ENCODE peak calls at places on chromosomes 2 and 18, in seven cellular contexts. One of them, this sample, is unnamed.

GRCh38 chr2:37616674-37616999 is 54.8 kb downstream of the CDC42EP3 start:
- DNase-seq in cardiac muscle cell: no peak
- DNase-seq in NT2/D1: no peak
- DNase-seq in transverse colon: no peak
- DNase-seq in lower lobe of right lung: no peak
- DNase-seq in colonic mucosa: no peak
- DNase-seq in prostate gland: no peak
- DNase-seq in this sample: no peak

GRCh38 chr18:76943542-76944339 is 121.4 kb downstream of the ZNF236 start:
- DNase-seq in cardiac muscle cell: no peak
- DNase-seq in NT2/D1: no peak
- DNase-seq in transverse colon: no peak
- DNase-seq in lower lobe of right lung: peak; percentile 83
- DNase-seq in colonic mucosa: no peak
- DNase-seq in prostate gland: peak; percentile 44
- DNase-seq in this sample: no peak

GRCh38 chr2:25168256-25169072 is at the start of gene POMC:
- DNase-seq in cardiac muscle cell: peak; percentile 73
- DNase-seq in NT2/D1: no peak
- DNase-seq in transverse colon: peak; percentile 13
- DNase-seq in lower lobe of right lung: peak; percentile 55
- DNase-seq in colonic mucosa: no peak
- DNase-seq in prostate gland: no peak
- DNase-seq in this sample: no peak

GRCh38 chr2:41598161-41598894 is 449.5 kb upstream of the PKDCC start:
- DNase-seq in cardiac muscle cell: no peak
- DNase-seq in NT2/D1: no peak
- DNase-seq in transverse colon: no peak
- DNase-seq in lower lobe of right lung: no peak
- DNase-seq in colonic mucosa: no peak
- DNase-seq in prostate gland: no peak
- DNase-seq in this sample: no peak

GRCh38 chr2:170887496-170888265 is 41.4 kb upstream of the GORASP2 start:
- DNase-seq in cardiac muscle cell: no peak
- DNase-seq in NT2/D1: no peak
- DNase-seq in transverse colon: no peak
- DNase-seq in lower lobe of right lung: no peak
- DNase-seq in colonic mucosa: no peak
- DNase-seq in prostate gland: no peak
- DNase-seq in this sample: no peak

GRCh38 chr18:22731398-22731797 is 201.7 kb upstream of the RBBP8 start:
- DNase-seq in cardiac muscle cell: no peak
- DNase-seq in NT2/D1: no peak
- DNase-seq in transverse colon: no peak
- DNase-seq in lower lobe of right lung: no peak
- DNase-seq in colonic mucosa: no peak
- DNase-seq in prostate gland: no peak
- DNase-seq in this sample: no peak

GRCh38 chr2:239831272-239831731 is 193.8 kb downstream of the NDUFA10 start:
- DNase-seq in cardiac muscle cell: no peak
- DNase-seq in NT2/D1: peak; percentile 63
- DNase-seq in transverse colon: no peak
- DNase-seq in lower lobe of right lung: no peak
- DNase-seq in colonic mucosa: peak; percentile 16
- DNase-seq in prostate gland: no peak
- DNase-seq in this sample: no peak

GRCh38 chr2:40287201-40287600 is 164.7 kb downstream of the SLC8A1 start:
- DNase-seq in cardiac muscle cell: no peak
- DNase-seq in NT2/D1: no peak
- DNase-seq in transverse colon: no peak
- DNase-seq in lower lobe of right lung: no peak
- DNase-seq in colonic mucosa: no peak
- DNase-seq in prostate gland: no peak
- DNase-seq in this sample: no peak

GRCh38 chr2:235206399-235206798 is 254.6 kb downstream of the SH3BP4 start:
- DNase-seq in cardiac muscle cell: no peak
- DNase-seq in NT2/D1: no peak
- DNase-seq in transverse colon: no peak
- DNase-seq in lower lobe of right lung: no peak
- DNase-seq in colonic mucosa: no peak
- DNase-seq in prostate gland: no peak
- DNase-seq in this sample: no peak

GRCh38 chr2:168002021-168002553 is 245.3 kb downstream of the STK39 start:
- DNase-seq in cardiac muscle cell: no peak
- DNase-seq in NT2/D1: no peak
- DNase-seq in transverse colon: no peak
- DNase-seq in lower lobe of right lung: no peak
- DNase-seq in colonic mucosa: no peak
- DNase-seq in prostate gland: no peak
- DNase-seq in this sample: no peak

GRCh38 chr2:237084444-237084843 is 1.2 kb upstream of the COPS8 start:
- DNase-seq in cardiac muscle cell: no peak
- DNase-seq in NT2/D1: no peak
- DNase-seq in transverse colon: no peak
- DNase-seq in lower lobe of right lung: no peak
- DNase-seq in colonic mucosa: no peak
- DNase-seq in prostate gland: no peak
- DNase-seq in this sample: no peak
- H3K4me3 ChIP-seq in cardiac muscle cell: peak overlapping the region; percentile 72
- H3K4me3 ChIP-seq in NT2/D1: no peak overlapping the region
- H3K4me3 ChIP-seq in transverse colon: no peak overlapping the region
- H3K4me3 ChIP-seq in lower lobe of right lung: no peak overlapping the region
- H3K4me3 ChIP-seq in colonic mucosa: no peak overlapping the region
- H3K4me3 ChIP-seq in prostate gland: no peak overlapping the region
- H3K4me3 ChIP-seq in this sample: peak overlapping the region; percentile 71

GRCh38 chr18:8794133-8794986 is 89.0 kb downstream of the MTCL1 start:
- DNase-seq in cardiac muscle cell: no peak
- DNase-seq in NT2/D1: no peak
- DNase-seq in transverse colon: peak; percentile 34
- DNase-seq in lower lobe of right lung: no peak
- DNase-seq in colonic mucosa: peak; percentile 48
- DNase-seq in prostate gland: no peak
- DNase-seq in this sample: no peak
- H3K4me1 ChIP-seq in cardiac muscle cell: no peaks in the 10 kb centered on the region
- H3K4me1 ChIP-seq in NT2/D1: peaks cover 10% of the 10 kb centered on the region
- H3K4me1 ChIP-seq in transverse colon: peaks cover 38% of the 10 kb centered on the region
- H3K4me1 ChIP-seq in lower lobe of right lung: no peaks in the 10 kb centered on the region
- H3K4me1 ChIP-seq in colonic mucosa: peaks cover 18% of the 10 kb centered on the region
- H3K4me1 ChIP-seq in prostate gland: no peaks in the 10 kb centered on the region
- H3K4me1 ChIP-seq in this sample: peaks cover 28% of the 10 kb centered on the region

GRCh38 chr18:57428221-57429150 is 6.7 kb upstream of the ONECUT2 start:
- DNase-seq in cardiac muscle cell: no peak
- DNase-seq in NT2/D1: no peak
- DNase-seq in transverse colon: no peak
- DNase-seq in lower lobe of right lung: no peak
- DNase-seq in colonic mucosa: no peak
- DNase-seq in prostate gland: no peak
- DNase-seq in this sample: no peak
- H3K27me3 ChIP-seq in cardiac muscle cell: peaks cover 100% of the 10 kb centered on the region
- H3K27me3 ChIP-seq in NT2/D1: peaks cover 76% of the 10 kb centered on the region
- H3K27me3 ChIP-seq in transverse colon: peaks cover 94% of the 10 kb centered on the region
- H3K27me3 ChIP-seq in lower lobe of right lung: peaks cover 90% of the 10 kb centered on the region
- H3K27me3 ChIP-seq in colonic mucosa: peaks cover 81% of the 10 kb centered on the region
- H3K27me3 ChIP-seq in prostate gland: peaks cover 31% of the 10 kb centered on the region
- H3K27me3 ChIP-seq in this sample: peaks cover 92% of the 10 kb centered on the region

GRCh38 chr2:74416721-74417120 is 4.7 kb downstream of the C2orf81 start:
- DNase-seq in cardiac muscle cell: no peak
- DNase-seq in NT2/D1: no peak
- DNase-seq in transverse colon: no peak
- DNase-seq in lower lobe of right lung: no peak
- DNase-seq in colonic mucosa: no peak
- DNase-seq in prostate gland: no peak
- DNase-seq in this sample: no peak

GRCh38 chr2:74415762-74416395 is 5.5 kb downstream of the C2orf81 start:
- DNase-seq in cardiac muscle cell: no peak
- DNase-seq in NT2/D1: no peak
- DNase-seq in transverse colon: no peak
- DNase-seq in lower lobe of right lung: no peak
- DNase-seq in colonic mucosa: no peak
- DNase-seq in prostate gland: no peak
- DNase-seq in this sample: no peak

GRCh38 chr2:74414913-74415761 is 6.3 kb downstream of the C2orf81 start:
- DNase-seq in cardiac muscle cell: no peak
- DNase-seq in NT2/D1: no peak
- DNase-seq in transverse colon: peak; percentile 51
- DNase-seq in lower lobe of right lung: peak; percentile 66
- DNase-seq in colonic mucosa: peak; percentile 56
- DNase-seq in prostate gland: peak; percentile 29
- DNase-seq in this sample: no peak

GRCh38 chr2:74413001-74413698 is 8.3 kb downstream of the C2orf81 start:
- DNase-seq in cardiac muscle cell: no peak
- DNase-seq in NT2/D1: no peak
- DNase-seq in transverse colon: no peak
- DNase-seq in lower lobe of right lung: no peak
- DNase-seq in colonic mucosa: peak; percentile 44
- DNase-seq in prostate gland: no peak
- DNase-seq in this sample: no peak

GRCh38 chr2:74414475-74414874 is 6.9 kb downstream of the C2orf81 start:
- DNase-seq in cardiac muscle cell: no peak
- DNase-seq in NT2/D1: no peak
- DNase-seq in transverse colon: no peak
- DNase-seq in lower lobe of right lung: no peak
- DNase-seq in colonic mucosa: no peak
- DNase-seq in prostate gland: no peak
- DNase-seq in this sample: no peak
- H3K4me3 ChIP-seq in cardiac muscle cell: no peak overlapping the region
- H3K4me3 ChIP-seq in NT2/D1: no peak overlapping the region
- H3K4me3 ChIP-seq in transverse colon: peak overlapping the region; percentile 43
- H3K4me3 ChIP-seq in lower lobe of right lung: peak overlapping the region; percentile 66
- H3K4me3 ChIP-seq in colonic mucosa: peak overlapping the region; percentile 52
- H3K4me3 ChIP-seq in prostate gland: peak overlapping the region; percentile 34
- H3K4me3 ChIP-seq in this sample: no peak overlapping the region

GRCh38 chr2:11583203-11583752 is 49.4 kb downstream of the GREB1 start:
- DNase-seq in cardiac muscle cell: no peak
- DNase-seq in NT2/D1: no peak
- DNase-seq in transverse colon: no peak
- DNase-seq in lower lobe of right lung: no peak
- DNase-seq in colonic mucosa: no peak
- DNase-seq in prostate gland: no peak
- DNase-seq in this sample: no peak
- H3K4me1 ChIP-seq in cardiac muscle cell: no peaks in the 10 kb centered on the region
- H3K4me1 ChIP-seq in NT2/D1: no peaks in the 10 kb centered on the region
- H3K4me1 ChIP-seq in transverse colon: no peaks in the 10 kb centered on the region
- H3K4me1 ChIP-seq in lower lobe of right lung: peaks cover 9% of the 10 kb centered on the region
- H3K4me1 ChIP-seq in colonic mucosa: no peaks in the 10 kb centered on the region
- H3K4me1 ChIP-seq in prostate gland: no peaks in the 10 kb centered on the region
- H3K4me1 ChIP-seq in this sample: no peaks in the 10 kb centered on the region

DNA sequence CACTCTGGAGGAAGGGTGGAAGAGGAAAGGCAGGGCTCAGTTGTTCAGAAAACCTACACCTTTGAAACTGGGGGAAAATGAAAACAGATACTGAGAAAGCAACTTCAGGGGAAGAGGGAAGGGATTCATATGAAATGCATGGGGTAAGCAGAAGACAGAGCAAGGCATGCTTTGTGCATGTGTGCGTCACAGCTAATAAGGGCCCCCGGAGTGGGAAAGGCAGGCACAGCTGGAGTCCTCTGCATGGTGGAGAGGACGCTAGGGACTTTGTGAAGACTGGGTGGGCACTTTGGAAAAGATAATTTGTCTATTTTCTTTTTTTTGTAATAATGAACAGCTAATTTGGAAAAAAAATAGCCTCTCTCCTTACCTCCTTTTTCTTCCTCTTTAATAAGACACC is 476.9 kb upstream of the CELF4 start:
- DNase-seq in cardiac muscle cell: no peak
- DNase-seq in NT2/D1: no peak
- DNase-seq in transverse colon: no peak
- DNase-seq in lower lobe of right lung: no peak
- DNase-seq in colonic mucosa: no peak
- DNase-seq in prostate gland: no peak
- DNase-seq in this sample: no peak
- H3K27me3 ChIP-seq in cardiac muscle cell: no peaks in the 10 kb centered on the region
- H3K27me3 ChIP-seq in NT2/D1: no peaks in the 10 kb centered on the region
- H3K27me3 ChIP-seq in transverse colon: no peaks in the 10 kb centered on the region
- H3K27me3 ChIP-seq in lower lobe of right lung: no peaks in the 10 kb centered on the region
- H3K27me3 ChIP-seq in colonic mucosa: no peaks in the 10 kb centered on the region
- H3K27me3 ChIP-seq in prostate gland: no peaks in the 10 kb centered on the region
- H3K27me3 ChIP-seq in this sample: peaks cover 8% of the 10 kb centered on the region

GRCh38 chr2:56449449-56449860 is 265.7 kb downstream of the CCDC85A start:
- DNase-seq in cardiac muscle cell: no peak
- DNase-seq in NT2/D1: no peak
- DNase-seq in transverse colon: no peak
- DNase-seq in lower lobe of right lung: no peak
- DNase-seq in colonic mucosa: peak; percentile 24
- DNase-seq in prostate gland: no peak
- DNase-seq in this sample: no peak
- H3K4me3 ChIP-seq in cardiac muscle cell: no peak overlapping the region
- H3K4me3 ChIP-seq in NT2/D1: no peak overlapping the region
- H3K4me3 ChIP-seq in transverse colon: no peak overlapping the region
- H3K4me3 ChIP-seq in lower lobe of right lung: no peak overlapping the region
- H3K4me3 ChIP-seq in colonic mucosa: no peak overlapping the region
- H3K4me3 ChIP-seq in prostate gland: no peak overlapping the region
- H3K4me3 ChIP-seq in this sample: no peak overlapping the region

DNA sequence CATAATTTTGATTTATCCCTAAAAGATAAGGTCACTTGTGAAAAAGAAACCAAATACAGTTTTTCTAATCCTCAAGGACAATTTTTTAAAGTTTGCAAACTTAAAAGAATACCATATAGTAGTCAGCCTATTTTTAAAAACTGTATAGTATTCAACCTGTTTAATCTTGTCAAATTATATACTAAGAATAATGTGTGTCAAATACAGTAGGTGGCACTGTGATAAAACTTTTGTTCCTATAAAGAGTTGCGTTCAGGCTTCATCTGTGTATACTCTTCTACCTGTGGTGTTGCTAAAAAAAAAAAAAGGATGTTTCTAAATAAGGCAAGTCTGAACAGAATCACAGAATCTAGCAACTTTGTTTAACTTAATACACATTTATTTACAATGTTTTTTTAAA is 68.6 kb downstream of the CCDC138 start:
- DNase-seq in cardiac muscle cell: no peak
- DNase-seq in NT2/D1: no peak
- DNase-seq in transverse colon: no peak
- DNase-seq in lower lobe of right lung: no peak
- DNase-seq in colonic mucosa: no peak
- DNase-seq in prostate gland: no peak
- DNase-seq in this sample: no peak
- H3K4me1 ChIP-seq in cardiac muscle cell: no peaks in the 10 kb centered on the region
- H3K4me1 ChIP-seq in NT2/D1: no peaks in the 10 kb centered on the region
- H3K4me1 ChIP-seq in transverse colon: no peaks in the 10 kb centered on the region
- H3K4me1 ChIP-seq in lower lobe of right lung: no peaks in the 10 kb centered on the region
- H3K4me1 ChIP-seq in colonic mucosa: no peaks in the 10 kb centered on the region
- H3K4me1 ChIP-seq in prostate gland: no peaks in the 10 kb centered on the region
- H3K4me1 ChIP-seq in this sample: peaks cover 3% of the 10 kb centered on the region

GRCh38 chr2:15778529-15779219 is 161.7 kb upstream of the MYCN start:
- DNase-seq in cardiac muscle cell: no peak
- DNase-seq in NT2/D1: no peak
- DNase-seq in transverse colon: no peak
- DNase-seq in lower lobe of right lung: no peak
- DNase-seq in colonic mucosa: no peak
- DNase-seq in prostate gland: no peak
- DNase-seq in this sample: no peak
- H3K27me3 ChIP-seq in cardiac muscle cell: no peaks in the 10 kb centered on the region
- H3K27me3 ChIP-seq in NT2/D1: no peaks in the 10 kb centered on the region
- H3K27me3 ChIP-seq in transverse colon: no peaks in the 10 kb centered on the region
- H3K27me3 ChIP-seq in lower lobe of right lung: no peaks in the 10 kb centered on the region
- H3K27me3 ChIP-seq in colonic mucosa: no peaks in the 10 kb centered on the region
- H3K27me3 ChIP-seq in prostate gland: no peaks in the 10 kb centered on the region
- H3K27me3 ChIP-seq in this sample: no peaks in the 10 kb centered on the region

This sample was measured in RWPE2.